ENCODE peak calls at places on chromosomes 2 and 18, in nine cellular contexts. Z is SJSA1; N is psoas muscle; C is activated naive CD4-positive, alpha-beta T cell treated with anti-CD3 and anti-CD28 coated beads, Interleukin-2, amount 10 ng/mL, durations not matched to agents 7 days and 5 days; W is lower lobe of right lung; D is activated CD8-positive, alpha-beta memory T cell treated with anti-CD3 and anti-CD28 coated beads, Interleukin-2, amount 50 U/mL, for 4 hours; E is chondrocyte; F is EH; K is fibroblast of mammary gland. P is an unnamed sample.

GRCh38 chr2:148903294-148903693 is 28.3 kb downstream of the KIF5C start:
- DNase-seq in Z (no peak), N (no peak), C (no peak), W (no peak), D (no peak), E (no peak), F (no peak), K (no peak), P (no peak)

GRCh38 chr2:13121096-13121495 is 404.4 kb downstream of the TRIB2 start:
- DNase-seq in Z (no peak), N (no peak), C (no peak), W (no peak), D (no peak), E (no peak), F (no peak), K (no peak), P (no peak)

GRCh38 chr2:128499367-128500135 is 180.9 kb upstream of the HS6ST1 start:
- DNase-seq in Z (peak; percentile 45), N (no peak), C (no peak), W (no peak), D (no peak), E (no peak), F (no peak), K (no peak), P (no peak)

GRCh38 chr18:20971886-20972267 is 139.7 kb downstream of the ROCK1 start:
- DNase-seq in Z (no peak), N (no peak), C (no peak), W (no peak), D (no peak), E (no peak), F (peak; percentile 55), K (peak; percentile 50), P (no peak)

GRCh38 chr18:13397504-13398163 is 179.1 kb downstream of the LDLRAD4 start:
- DNase-seq in Z (no peak), N (no peak), C (no peak), W (no peak), D (no peak), E (peak; percentile 59), F (no peak), K (no peak), P (no peak)

GRCh38 chr2:7102831-7103230 is 185.6 kb downstream of the RNF144A start:
- DNase-seq in Z (no peak), N (no peak), C (no peak), W (no peak), D (no peak), E (no peak), F (no peak), K (no peak), P (no peak)

GRCh38 chr2:232049350-232049749 is 87.8 kb downstream of the DIS3L2 start:
- DNase-seq in Z (no peak), N (no peak), C (no peak), W (no peak), D (no peak), E (no peak), F (no peak), K (no peak), P (no peak)

GRCh38 chr2:101969723-101970122 is 22.0 kb upstream of the IL1R2 start:
- DNase-seq in Z (no peak), N (no peak), C (no peak), W (no peak), D (no peak), E (no peak), F (no peak), K (no peak), P (no peak)

GRCh38 chr2:234679151-234679765 is 182.4 kb upstream of the ARL4C start:
- DNase-seq in Z (no peak), N (no peak), C (no peak), W (no peak), D (no peak), E (no peak), F (no peak), K (peak; percentile 79), P (no peak)

GRCh38 chr18:7028625-7029024 is 89.0 kb downstream of the LAMA1 start:
- DNase-seq in Z (no peak), N (no peak), C (no peak), W (no peak), D (no peak), E (no peak), F (no peak), K (no peak), P (no peak)

GRCh38 chr2:64975232-64975791 is 13.9 kb upstream of the SLC1A4 start:
- DNase-seq in Z (peak; percentile 80), N (peak; percentile 90), C (no peak), W (no peak), D (no peak), E (no peak), F (peak; percentile 88), K (peak; percentile 41), P (peak; percentile 50)

GRCh38 chr2:45119038-45119437 is 109.8 kb upstream of the SIX2 start:
- DNase-seq in Z (no peak), N (no peak), C (no peak), W (no peak), D (no peak), E (no peak), F (peak; percentile 65), K (peak; percentile 69), P (no peak)

GRCh38 chr2:222167762-222168161 is 131.0 kb downstream of the PAX3 start:
- DNase-seq in Z (no peak), N (no peak), C (no peak), W (no peak), D (no peak), E (no peak), F (no peak), K (no peak), P (no peak)

GRCh38 chr18:36899289-36899688 is 70.4 kb downstream of the KIAA1328 start:
- DNase-seq in Z (no peak), N (no peak), C (no peak), W (no peak), D (no peak), E (no peak), F (peak; percentile 15), K (peak; percentile 59), P (no peak)

GRCh38 chr2:47310801-47311560 is 92.0 kb upstream of the MSH2 start:
- DNase-seq in Z (no peak), N (no peak), C (no peak), W (peak; percentile 46), D (no peak), E (no peak), F (no peak), K (no peak), P (peak; percentile 45)

GRCh38 chr2:159119652-159120257 is 151.3 kb downstream of the TANC1 start:
- DNase-seq in Z (no peak), N (no peak), C (no peak), W (no peak), D (no peak), E (no peak), F (peak; percentile 57), K (peak; percentile 65), P (no peak)

GRCh38 chr2:203706403-203706802 is at the start of gene CD28:
- DNase-seq in Z (no peak), N (no peak), C (peak; percentile 95), W (no peak), D (peak; percentile 77), E (no peak), F (no peak), K (no peak), P (no peak)

GRCh38 chr2:47038656-47039501 is 116.2 kb downstream of the STPG4 start:
- DNase-seq in Z (no peak), N (no peak), C (peak; percentile 48), W (no peak), D (no peak), E (no peak), F (no peak), K (no peak), P (no peak)

GRCh38 chr18:30775629-30776028 is 266.9 kb downstream of the DSC3 start:
- DNase-seq in Z (no peak), N (no peak), C (no peak), W (no peak), D (no peak), E (no peak), F (no peak), K (no peak), P (no peak)

GRCh38 chr2:36482576-36483214 is 115.3 kb downstream of the FEZ2 start:
- DNase-seq in Z (peak; percentile 84), N (no peak), C (no peak), W (no peak), D (no peak), E (no peak), F (peak; percentile 94), K (peak; percentile 67), P (no peak)

GRCh38 chr2:144730711-144731110 is 210.8 kb upstream of the ZEB2 start:
- DNase-seq in Z (no peak), N (no peak), C (no peak), W (no peak), D (no peak), E (no peak), F (peak; percentile 54), K (peak; percentile 14), P (no peak)

GRCh38 chr2:175207741-175208438 is 26.4 kb upstream of the ATP5MC3 start:
- DNase-seq in Z (no peak), N (peak; percentile 67), C (no peak), W (no peak), D (no peak), E (no peak), F (no peak), K (no peak), P (peak; percentile 73)